ENCODE peak calls at places on chromosomes 16 and 17, in nine cellular contexts. One of them, this sample, is unnamed.

GRCh38 chr17:50265212-50265611 is 9.1 kb upstream of the TMEM92 start:
- DNase-seq in activated CD8-positive, alpha-beta memory T cell treated with anti-CD3 and anti-CD28 coated beads, Interleukin-2, amount 10 ng/mL, durations not matched to agents 7 days and 5 days: no peak
- DNase-seq in fibroblast of lung: no peak
- DNase-seq in stimulated activated CD8-positive, alpha-beta memory T cell treated with anti-CD3 and anti-CD28 coated beads, Interleukin-4, amount 100 ng/mL, for 4 hours: no peak
- DNase-seq in iris pigment epithelial cell: no peak
- DNase-seq in IMR-90: no peak
- DNase-seq in glutamatergic neuron: peak
- DNase-seq in activated naive CD4-positive, alpha-beta T cell: no peak
- DNase-seq in tibial nerve: no peak
- DNase-seq in this sample: no peak

GRCh38 chr17:43829738-43830137 is 3.2 kb downstream of the MPP3 start:
- DNase-seq in glutamatergic neuron: no peak
- DNase-seq in tibial nerve: no peak
- DNase-seq in stimulated activated CD8-positive, alpha-beta memory T cell treated with anti-CD3 and anti-CD28 coated beads, Interleukin-4, amount 100 ng/mL, for 4 hours: no peak
- DNase-seq in iris pigment epithelial cell: no peak
- DNase-seq in fibroblast of lung: no peak
- DNase-seq in activated CD8-positive, alpha-beta memory T cell treated with anti-CD3 and anti-CD28 coated beads, Interleukin-2, amount 10 ng/mL, durations not matched to agents 7 days and 5 days: no peak
- DNase-seq in IMR-90: no peak
- DNase-seq in activated naive CD4-positive, alpha-beta T cell: no peak
- DNase-seq in this sample: no peak

GRCh38 chr17:2421315-2422147 is 20.7 kb upstream of the MNT start:
- DNase-seq in tibial nerve: no peak
- DNase-seq in iris pigment epithelial cell: no peak
- DNase-seq in activated naive CD4-positive, alpha-beta T cell: no peak
- DNase-seq in IMR-90: peak
- DNase-seq in glutamatergic neuron: no peak
- DNase-seq in stimulated activated CD8-positive, alpha-beta memory T cell treated with anti-CD3 and anti-CD28 coated beads, Interleukin-4, amount 100 ng/mL, for 4 hours: no peak
- DNase-seq in fibroblast of lung: no peak
- DNase-seq in activated CD8-positive, alpha-beta memory T cell treated with anti-CD3 and anti-CD28 coated beads, Interleukin-2, amount 10 ng/mL, durations not matched to agents 7 days and 5 days: no peak
- DNase-seq in this sample: peak

GRCh38 chr16:67563708-67564468 is 1.6 kb downstream of the CTCF start:
- DNase-seq in iris pigment epithelial cell: peak
- DNase-seq in stimulated activated CD8-positive, alpha-beta memory T cell treated with anti-CD3 and anti-CD28 coated beads, Interleukin-4, amount 100 ng/mL, for 4 hours: no peak
- DNase-seq in fibroblast of lung: peak
- DNase-seq in activated CD8-positive, alpha-beta memory T cell treated with anti-CD3 and anti-CD28 coated beads, Interleukin-2, amount 10 ng/mL, durations not matched to agents 7 days and 5 days: peak
- DNase-seq in glutamatergic neuron: no peak
- DNase-seq in tibial nerve: no peak
- DNase-seq in activated naive CD4-positive, alpha-beta T cell: no peak
- DNase-seq in IMR-90: peak
- DNase-seq in this sample: peak

GRCh38 chr16:8892101-8892575 is 10.0 kb downstream of the LITAFD start:
- DNase-seq in tibial nerve: peak
- DNase-seq in stimulated activated CD8-positive, alpha-beta memory T cell treated with anti-CD3 and anti-CD28 coated beads, Interleukin-4, amount 100 ng/mL, for 4 hours: no peak
- DNase-seq in fibroblast of lung: no peak
- DNase-seq in iris pigment epithelial cell: no peak
- DNase-seq in IMR-90: no peak
- DNase-seq in activated CD8-positive, alpha-beta memory T cell treated with anti-CD3 and anti-CD28 coated beads, Interleukin-2, amount 10 ng/mL, durations not matched to agents 7 days and 5 days: no peak
- DNase-seq in glutamatergic neuron: no peak
- DNase-seq in activated naive CD4-positive, alpha-beta T cell: no peak
- DNase-seq in this sample: no peak

GRCh38 chr17:75130059-75130631 is 1.4 kb downstream of the NT5C start:
- DNase-seq in fibroblast of lung: no peak
- DNase-seq in glutamatergic neuron: no peak
- DNase-seq in stimulated activated CD8-positive, alpha-beta memory T cell treated with anti-CD3 and anti-CD28 coated beads, Interleukin-4, amount 100 ng/mL, for 4 hours: no peak
- DNase-seq in activated CD8-positive, alpha-beta memory T cell treated with anti-CD3 and anti-CD28 coated beads, Interleukin-2, amount 10 ng/mL, durations not matched to agents 7 days and 5 days: no peak
- DNase-seq in iris pigment epithelial cell: no peak
- DNase-seq in IMR-90: no peak
- DNase-seq in tibial nerve: no peak
- DNase-seq in activated naive CD4-positive, alpha-beta T cell: no peak
- DNase-seq in this sample: no peak

GRCh38 chr16:54242199-54242598 is 44.4 kb downstream of the IRX3 start:
- DNase-seq in activated CD8-positive, alpha-beta memory T cell treated with anti-CD3 and anti-CD28 coated beads, Interleukin-2, amount 10 ng/mL, durations not matched to agents 7 days and 5 days: no peak
- DNase-seq in stimulated activated CD8-positive, alpha-beta memory T cell treated with anti-CD3 and anti-CD28 coated beads, Interleukin-4, amount 100 ng/mL, for 4 hours: no peak
- DNase-seq in iris pigment epithelial cell: peak
- DNase-seq in tibial nerve: no peak
- DNase-seq in IMR-90: no peak
- DNase-seq in activated naive CD4-positive, alpha-beta T cell: no peak
- DNase-seq in fibroblast of lung: no peak
- DNase-seq in glutamatergic neuron: peak
- DNase-seq in this sample: no peak

GRCh38 chr16:89386337-89386736 is 104.0 kb downstream of the ANKRD11 start:
- DNase-seq in stimulated activated CD8-positive, alpha-beta memory T cell treated with anti-CD3 and anti-CD28 coated beads, Interleukin-4, amount 100 ng/mL, for 4 hours: no peak
- DNase-seq in activated naive CD4-positive, alpha-beta T cell: no peak
- DNase-seq in glutamatergic neuron: no peak
- DNase-seq in activated CD8-positive, alpha-beta memory T cell treated with anti-CD3 and anti-CD28 coated beads, Interleukin-2, amount 10 ng/mL, durations not matched to agents 7 days and 5 days: no peak
- DNase-seq in fibroblast of lung: no peak
- DNase-seq in tibial nerve: no peak
- DNase-seq in IMR-90: no peak
- DNase-seq in iris pigment epithelial cell: no peak
- DNase-seq in this sample: no peak

GRCh38 chr16:63466-63865 is 9.0 kb downstream of the RHBDF1 start:
- DNase-seq in glutamatergic neuron: no peak
- DNase-seq in activated CD8-positive, alpha-beta memory T cell treated with anti-CD3 and anti-CD28 coated beads, Interleukin-2, amount 10 ng/mL, durations not matched to agents 7 days and 5 days: no peak
- DNase-seq in stimulated activated CD8-positive, alpha-beta memory T cell treated with anti-CD3 and anti-CD28 coated beads, Interleukin-4, amount 100 ng/mL, for 4 hours: no peak
- DNase-seq in tibial nerve: no peak
- DNase-seq in fibroblast of lung: no peak
- DNase-seq in activated naive CD4-positive, alpha-beta T cell: no peak
- DNase-seq in iris pigment epithelial cell: no peak
- DNase-seq in IMR-90: no peak
- DNase-seq in this sample: no peak

GRCh38 chr16:76705883-76706282 is 428.7 kb downstream of the CNTNAP4 start:
- DNase-seq in activated CD8-positive, alpha-beta memory T cell treated with anti-CD3 and anti-CD28 coated beads, Interleukin-2, amount 10 ng/mL, durations not matched to agents 7 days and 5 days: no peak
- DNase-seq in stimulated activated CD8-positive, alpha-beta memory T cell treated with anti-CD3 and anti-CD28 coated beads, Interleukin-4, amount 100 ng/mL, for 4 hours: no peak
- DNase-seq in glutamatergic neuron: no peak
- DNase-seq in fibroblast of lung: no peak
- DNase-seq in iris pigment epithelial cell: no peak
- DNase-seq in tibial nerve: no peak
- DNase-seq in activated naive CD4-positive, alpha-beta T cell: no peak
- DNase-seq in IMR-90: no peak
- DNase-seq in this sample: no peak

GRCh38 chr17:9935408-9935807 is 30.3 kb upstream of the RCVRN start:
- DNase-seq in fibroblast of lung: no peak
- DNase-seq in glutamatergic neuron: no peak
- DNase-seq in iris pigment epithelial cell: peak
- DNase-seq in tibial nerve: no peak
- DNase-seq in activated naive CD4-positive, alpha-beta T cell: no peak
- DNase-seq in stimulated activated CD8-positive, alpha-beta memory T cell treated with anti-CD3 and anti-CD28 coated beads, Interleukin-4, amount 100 ng/mL, for 4 hours: no peak
- DNase-seq in IMR-90: no peak
- DNase-seq in activated CD8-positive, alpha-beta memory T cell treated with anti-CD3 and anti-CD28 coated beads, Interleukin-2, amount 10 ng/mL, durations not matched to agents 7 days and 5 days: no peak
- DNase-seq in this sample: no peak